ENCODE peak calls at places on chromosomes 4 and X, in eight cellular contexts. B, T, R, H, L, V, M and I are unnamed samples.

GRCh38 chrX:93169771-93170170 is 503.6 kb downstream of the NAP1L3 start:
- DNase-seq in B (no peak), R (no peak), L (no peak), H (no peak), V (no peak), T (no peak), M (no peak), I (no peak)

GRCh38 chr4:151862766-151863165 is 102.0 kb upstream of the GATB start:
- DNase-seq in R (no peak), L (no peak), V (no peak), M (no peak), B (no peak), H (no peak), T (peak; percentile 13), I (no peak)

GRCh38 chr4:154916068-154916467 is 135.0 kb downstream of the RBM46 start:
- DNase-seq in B (no peak), R (no peak), T (no peak), H (no peak), M (no peak), L (no peak), V (no peak), I (no peak)

GRCh38 chr4:183591301-183591700 is 67.7 kb downstream of the RWDD4 start:
- DNase-seq in R (no peak), H (no peak), L (no peak), B (no peak), M (no peak), T (peak; percentile 52), V (no peak), I (no peak)

GRCh38 chr4:152540293-152540674 is 4.4 kb upstream of the FBXW7 start:
- DNase-seq in V (no peak), H (no peak), M (no peak), B (no peak), L (no peak), R (no peak), T (no peak), I (no peak)

GRCh38 chr4:6198278-6198677 is 2.1 kb downstream of the JAKMIP1 start:
- DNase-seq in V (no peak), M (no peak), B (no peak), H (peak; percentile 57), T (no peak), R (no peak), L (no peak), I (peak; percentile 85)

GRCh38 chr4:125572601-125573000 is 257.8 kb downstream of the FAT4 start:
- DNase-seq in M (no peak), H (no peak), V (no peak), R (no peak), T (no peak), L (no peak), B (no peak), I (no peak)

GRCh38 chrX:154436597-154437397 is at the start of gene GDI1:
- DNase-seq in M (no peak), L (no peak), V (no peak), T (peak; percentile 22), H (peak; percentile 57), R (peak; percentile 46), B (peak; percentile 44), I (peak; percentile 76)

GRCh38 chr4:145034727-145035211 is 63.2 kb downstream of the ANAPC10 start:
- DNase-seq in M (no peak), L (no peak), H (no peak), B (no peak), V (no peak), T (peak; percentile 85), R (no peak), I (no peak)

GRCh38 chrX:17552251-17552650 is 177.3 kb downstream of the NHS start:
- DNase-seq in B (no peak), R (no peak), L (no peak), M (no peak), T (peak; percentile 55), V (no peak), H (no peak), I (no peak)

GRCh38 chr4:169351860-169352259 is 81.1 kb upstream of the SH3RF1 start:
- DNase-seq in H (no peak), R (peak; percentile 58), L (no peak), B (peak; percentile 60), V (no peak), M (peak; percentile 44), T (peak; percentile 66), I (no peak)

GRCh38 chrX:16743604-16744325 is 24.4 kb downstream of the SYAP1 start:
- DNase-seq in R (no peak), B (no peak), T (peak; percentile 92), H (no peak), M (no peak), V (no peak), L (no peak), I (no peak)

GRCh38 chr4:39729557-39729956 is 31.6 kb downstream of the UBE2K start:
- DNase-seq in R (no peak), M (no peak), H (no peak), L (no peak), B (no peak), V (no peak), T (peak; percentile 38), I (no peak)

GRCh38 chr4:123488916-123489315 is 92.3 kb downstream of the SPRY1 start:
- DNase-seq in V (no peak), H (no peak), L (no peak), R (no peak), M (no peak), B (no peak), T (peak; percentile 86), I (no peak)

GRCh38 chr4:55866290-55866907 is 13.0 kb downstream of the EXOC1 start:
- DNase-seq in V (no peak), B (no peak), L (no peak), H (no peak), T (peak; percentile 96), R (no peak), M (no peak), I (no peak)

GRCh38 chr4:33160126-33160525 is 2440.0 kb downstream of the PCDH7 start:
- DNase-seq in M (no peak), L (no peak), V (no peak), H (no peak), T (peak; percentile 1), B (no peak), R (no peak), I (no peak)

DNA sequence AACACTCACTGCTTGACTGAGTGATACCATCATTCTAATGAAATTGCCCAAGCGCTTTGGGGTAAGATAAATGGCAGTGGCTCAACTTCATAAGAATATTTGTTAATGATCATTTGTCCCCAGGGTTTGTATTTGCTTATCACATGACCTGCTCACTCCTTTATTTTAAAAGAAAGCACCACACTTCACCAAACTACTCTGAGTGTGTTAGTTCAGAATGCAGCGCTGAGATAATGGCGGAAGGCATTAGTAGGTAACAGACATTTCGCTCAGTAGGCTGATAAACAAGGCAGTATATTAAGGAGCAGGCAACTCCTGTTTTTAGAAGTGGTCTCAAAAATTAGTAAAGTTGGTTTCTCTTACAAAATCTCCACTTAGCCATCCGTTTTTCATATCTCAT is 1.6 kb downstream of the SNX25 start:
- DNase-seq in L (no peak), T (peak; percentile 28), V (no peak), R (no peak), H (no peak), B (no peak), M (no peak), I (no peak)
- H3K4me3 ChIP-seq in L (peak overlapping the region; percentile 42), T (peak overlapping the region; percentile 93), V (peak overlapping the region; percentile 50), R (peak overlapping the region; percentile 64), H (peak overlapping the region; percentile 71), B (peak overlapping the region; percentile 68), M (peak overlapping the region; percentile 70), I (peak overlapping the region; percentile 77)

GRCh38 chr4:181971411-181971810 is 271.8 kb upstream of the TENM3 start:
- DNase-seq in R (no peak), T (no peak), V (no peak), L (no peak), B (no peak), M (no peak), H (no peak), I (no peak)
- H3K27me3 ChIP-seq in R (no peaks in the 10 kb centered on the region), T (no peaks in the 10 kb centered on the region), V (no peaks in the 10 kb centered on the region), L (no peaks in the 10 kb centered on the region), B (no peaks in the 10 kb centered on the region), M (no peaks in the 10 kb centered on the region), H (no peaks in the 10 kb centered on the region), I (no peaks in the 10 kb centered on the region)

DNA sequence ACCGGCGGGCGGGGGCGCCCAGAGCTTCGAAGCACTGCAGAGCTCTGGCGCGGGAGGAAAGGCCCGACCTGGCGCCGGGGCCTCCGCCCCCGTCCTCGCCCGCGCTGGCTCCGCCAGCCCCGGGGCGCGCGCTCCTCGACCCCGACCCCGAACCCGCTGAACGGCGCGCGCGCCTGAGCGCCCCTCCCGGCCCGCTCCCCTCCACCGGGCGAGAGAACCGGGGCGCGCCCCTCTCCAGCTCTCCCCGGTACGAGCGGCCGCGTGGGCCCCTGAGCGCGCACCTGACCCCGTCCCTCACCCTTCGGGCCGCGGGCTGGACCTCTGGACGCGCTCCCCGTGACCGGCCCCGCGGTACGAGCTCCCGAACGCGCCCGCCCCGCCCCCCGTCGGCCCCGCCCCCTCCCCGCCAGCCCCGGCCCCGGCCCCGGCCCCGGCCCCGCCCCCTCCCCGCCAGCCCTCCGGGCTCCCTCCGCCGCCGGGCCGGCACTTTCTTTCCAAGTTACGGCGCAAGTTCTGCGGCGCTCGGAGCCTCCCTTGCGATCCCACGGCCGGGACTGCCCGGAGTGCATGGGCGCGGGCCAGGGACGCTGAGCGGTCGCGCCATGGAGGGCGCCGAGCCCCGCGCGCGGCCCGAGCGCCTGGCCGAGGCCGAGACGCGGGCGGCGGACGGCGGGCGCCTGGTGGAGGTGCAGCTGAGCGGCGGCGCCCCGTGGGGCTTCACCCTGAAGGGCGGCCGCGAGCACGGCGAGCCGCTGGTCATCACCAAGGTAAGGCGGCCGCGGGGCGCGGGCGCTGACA is at the start of gene SHROOM2:
- DNase-seq in M (no peak), R (peak; percentile 29), B (no peak), H (no peak), T (no peak), V (no peak), L (no peak), I (no peak)
- H3K4me3 ChIP-seq in M (peak within 1 kb of the TSS; percentile 75), R (peak within 1 kb of the TSS; percentile 53), B (peak within 1 kb of the TSS; percentile 43), H (no peak within 1 kb of the TSS), T (peak within 1 kb of the TSS; percentile 87), V (peak within 1 kb of the TSS; percentile 31), L (no peak within 1 kb of the TSS), I (no peak within 1 kb of the TSS)

DNA sequence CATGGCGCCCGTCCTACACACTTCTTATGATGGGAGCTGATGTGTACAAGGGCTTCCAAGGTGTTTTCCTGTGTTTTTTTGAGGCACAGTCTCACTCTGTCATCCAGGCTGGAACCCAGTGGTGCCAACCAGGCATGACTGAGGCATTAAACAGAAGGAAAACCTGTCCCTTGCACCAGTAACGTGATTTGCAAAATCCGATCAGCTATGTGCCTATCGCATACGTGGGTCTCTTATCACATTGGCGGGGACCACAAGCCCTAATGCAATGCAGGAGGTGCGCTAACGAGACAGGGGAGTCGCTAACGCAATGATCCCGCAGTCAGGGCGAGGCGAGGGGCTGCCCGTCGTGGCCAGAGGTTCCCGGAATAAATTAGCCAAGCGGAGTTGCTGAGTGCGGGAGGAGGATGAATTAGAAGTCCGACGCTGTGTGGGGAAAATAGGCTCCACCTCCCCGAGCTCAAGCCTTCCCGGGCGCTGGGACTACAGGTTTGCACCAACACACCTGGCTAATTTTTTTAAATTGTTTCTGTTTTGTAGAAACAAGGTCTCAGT is 162.7 kb downstream of the SHOX start:
- DNase-seq in V (no peak), R (no peak), H (no peak), B (no peak), M (no peak), L (no peak), T (no peak), I (no peak)
- H3K27me3 ChIP-seq in V (peaks cover 7% of the 10 kb centered on the region), R (no peaks in the 10 kb centered on the region), H (peaks cover 3% of the 10 kb centered on the region), B (peaks cover 54% of the 10 kb centered on the region), M (peaks cover 27% of the 10 kb centered on the region), L (no peaks in the 10 kb centered on the region), T (no peaks in the 10 kb centered on the region), I (no peaks in the 10 kb centered on the region)